ENCODE peak calls at places on chromosomes 7 and 10, in five cellular contexts. Y is B cell, P is iris pigment epithelial cell, N is Kasumi-1, U is glutamatergic neuron. Z is an unnamed sample.

GRCh38 chr7:87474533-87475358 is 734 bp downstream of the ABCB4 start:
- DNase-seq in Y (peak), P (peak), N (peak), U (no peak), Z (peak)

GRCh38 chr10:33145451-33146188 is 187.6 kb upstream of the ITGB1 start:
- DNase-seq in Y (no peak), P (no peak), N (no peak), U (no peak), Z (no peak)

GRCh38 chr7:51679358-51679757 is 362.7 kb upstream of the COBL start:
- DNase-seq in Y (no peak), P (no peak), N (no peak), U (no peak), Z (no peak)

GRCh38 chr7:112183266-112183665 is 22.9 kb downstream of the DOCK4 start:
- DNase-seq in Y (no peak), P (no peak), N (no peak), U (no peak), Z (no peak)

GRCh38 chr7:44068054-44068453 is 2.7 kb upstream of the PGAM2 start:
- DNase-seq in Y (no peak), P (no peak), N (no peak), U (no peak), Z (no peak)

GRCh38 chr10:113175756-113176651 is 226.0 kb downstream of the TCF7L2 start:
- DNase-seq in Y (no peak), P (no peak), N (no peak), U (no peak), Z (no peak)

GRCh38 chr7:17408245-17408903 is 109.9 kb downstream of the AHR start:
- DNase-seq in Y (no peak), P (peak), N (no peak), U (no peak), Z (no peak)

GRCh38 chr7:147014596-147014995 is 898.0 kb downstream of the CNTNAP2 start:
- DNase-seq in Y (no peak), P (no peak), N (no peak), U (no peak), Z (no peak)

GRCh38 chr10:73076361-73077183 is 20.1 kb downstream of the P4HA1 start:
- DNase-seq in Y (no peak), P (peak), N (peak), U (no peak), Z (no peak)

GRCh38 chr7:106476751-106477150 is 184.2 kb downstream of the CCDC71L start:
- DNase-seq in Y (no peak), P (no peak), N (no peak), U (no peak), Z (no peak)

GRCh38 chr10:60023475-60023874 is 117.1 kb upstream of the CCDC6 start:
- DNase-seq in Y (no peak), P (no peak), N (no peak), U (no peak), Z (no peak)

GRCh38 chr10:25934673-25935139 is 677 bp downstream of the MYO3A start:
- DNase-seq in Y (no peak), P (no peak), N (no peak), U (peak), Z (peak)

GRCh38 chr10:26779176-26779860 is 81.4 kb downstream of the ABI1 start:
- DNase-seq in Y (no peak), P (no peak), N (no peak), U (no peak), Z (no peak)

GRCh38 chr10:104614245-104614831 is 26.8 kb upstream of the SORCS3 start:
- DNase-seq in Y (no peak), P (peak), N (peak), U (peak), Z (peak)

GRCh38 chr7:1354661-1355567 is 104.4 kb downstream of the MICALL2 start:
- DNase-seq in Y (no peak), P (no peak), N (no peak), U (no peak), Z (no peak)

GRCh38 chr10:2791774-2792443 is 275.4 kb upstream of the PFKP start:
- DNase-seq in Y (no peak), P (no peak), N (no peak), U (no peak), Z (no peak)

GRCh38 chr7:46886669-46887374 is 695.1 kb downstream of the TNS3 start:
- DNase-seq in Y (no peak), P (no peak), N (no peak), U (no peak), Z (no peak)

GRCh38 chr7:127690806-127691205 is 38.8 kb downstream of the SND1 start:
- DNase-seq in Y (no peak), P (no peak), N (no peak), U (no peak), Z (no peak)

GRCh38 chr10:102646610-102647432 is 2.5 kb downstream of the TRIM8 start:
- DNase-seq in Y (peak), P (peak), N (no peak), U (peak), Z (peak)